ENCODE peak calls at places on chromosomes 12 and 14, in ten cellular contexts. C is IMR-90; F is mucosa of gallbladder; L is occipital lobe; V is hepatic stellate cell; H is HT1080; P is NCI-H1105; B is stimulated activated CD4-positive, alpha-beta T cell treated with anti-CD3 and anti-CD28 coated beads, TNF-alpha, amount 100 ng/mL, for 1 hour; T is iPS DF 6.9; S is activated naive CD4-positive, alpha-beta T cell treated with anti-CD3 and anti-CD28 coated beads for 36 hours. D is an unnamed sample.

GRCh38 chr12:25052191-25053020 is 103.5 kb upstream of the BCAT1 start:
- DNase-seq in H (no peak), B (no peak), T (no peak), F (peak; percentile 16), C (no peak), L (no peak), S (peak; percentile 62), P (no peak), V (no peak), D (no peak)

GRCh38 chr12:68043446-68043845 is 54.2 kb downstream of the IFNG-AS1 start:
- DNase-seq in S (no peak), T (no peak), F (no peak), L (no peak), P (no peak), C (no peak), H (no peak), B (no peak), V (no peak), D (no peak)

GRCh38 chr12:11703378-11703777 is 53.9 kb downstream of the ETV6 start:
- DNase-seq in L (no peak), H (no peak), B (no peak), F (no peak), P (no peak), C (no peak), V (no peak), S (no peak), T (no peak), D (no peak)

GRCh38 chr12:111993290-111994150 is 19.4 kb downstream of the TMEM116 start:
- DNase-seq in V (no peak), T (no peak), B (no peak), H (no peak), L (no peak), F (no peak), P (no peak), C (no peak), S (peak; percentile 42), D (no peak)

GRCh38 chr12:45407188-45407850 is 191.4 kb downstream of the ANO6 start:
- DNase-seq in F (no peak), V (no peak), L (no peak), B (no peak), C (peak; percentile 83), T (no peak), H (no peak), S (no peak), P (no peak), D (no peak)

GRCh38 chr12:69688496-69689427 is 10.3 kb downstream of the BEST3 start:
- DNase-seq in B (no peak), S (peak; percentile 61), C (peak; percentile 94), H (peak; percentile 98), F (peak; percentile 61), T (peak; percentile 31), P (no peak), L (no peak), V (peak; percentile 85), D (peak; percentile 98)

GRCh38 chr12:100263131-100263530 is 3.7 kb downstream of the DEPDC4 start:
- DNase-seq in V (no peak), H (no peak), F (no peak), B (no peak), T (no peak), S (no peak), P (no peak), L (no peak), C (no peak), D (no peak)

GRCh38 chr12:10307630-10308029 is at the start of gene KLRD1:
- DNase-seq in S (no peak), B (no peak), F (no peak), T (no peak), C (no peak), P (no peak), H (no peak), V (no peak), L (no peak), D (peak; percentile 35)

GRCh38 chr12:49400304-49400703 is 33.0 kb downstream of the SPATS2 start:
- DNase-seq in B (no peak), C (no peak), S (no peak), P (no peak), L (no peak), V (no peak), H (no peak), F (no peak), T (no peak), D (no peak)

GRCh38 chr14:64196668-64197411 is 97.3 kb downstream of the ESR2 start:
- DNase-seq in S (peak; percentile 38), T (peak; percentile 18), C (peak; percentile 64), L (peak; percentile 80), B (no peak), F (no peak), H (peak; percentile 34), P (peak; percentile 45), V (peak; percentile 59), D (no peak)

GRCh38 chr12:43776498-43776897 is 17.7 kb downstream of the IRAK4 start:
- DNase-seq in F (no peak), T (no peak), H (peak; percentile 21), V (peak; percentile 17), C (peak; percentile 45), L (no peak), B (no peak), P (peak; percentile 4), S (no peak), D (peak; percentile 28)

GRCh38 chr12:10285919-10286318 is 21.8 kb upstream of the KLRD1 start:
- DNase-seq in V (no peak), S (peak; percentile 27), F (no peak), C (no peak), P (no peak), L (no peak), B (no peak), H (no peak), T (no peak), D (no peak)

GRCh38 chr12:89278169-89278568 is 74.1 kb downstream of the DUSP6 start:
- DNase-seq in C (no peak), L (no peak), B (no peak), P (no peak), H (no peak), S (no peak), F (no peak), T (no peak), V (no peak), D (no peak)

D was measured in MCF 10A.